ENCODE peak calls at places on chromosomes 11 and 22, in ten cellular contexts. J is esophagus muscularis mucosa, O is tibial nerve, N is AG09319, D is psoas muscle, A is GM12865, X is H9, H is right lobe of liver, K is lung, F is endothelial cell of umbilical vein. E is an unnamed sample.

GRCh38 chr22:37457093-37457893 is 28.9 kb downstream of the MFNG start:
- DNase-seq in K (peak), H (peak), A (peak), O (peak), X (peak), D (peak), N (no peak), F (peak), J (no peak), E (peak)

GRCh38 chr11:122676638-122677037 is 21.1 kb downstream of the UBASH3B start:
- DNase-seq in H (no peak), N (no peak), F (no peak), D (no peak), O (no peak), J (no peak), K (no peak), A (no peak), X (no peak), E (no peak)

GRCh38 chr11:119434531-119435330 is 11.8 kb upstream of the THY1 start:
- DNase-seq in X (no peak), J (no peak), K (no peak), O (no peak), D (no peak), A (no peak), H (no peak), N (no peak), F (no peak), E (no peak)

GRCh38 chr11:44531636-44532035 is 33.8 kb upstream of the CD82 start:
- DNase-seq in A (no peak), H (no peak), J (no peak), N (no peak), O (no peak), F (no peak), X (no peak), K (no peak), D (no peak), E (no peak)

GRCh38 chr11:7473702-7474101 is 11.6 kb upstream of the OLFML1 start:
- DNase-seq in K (no peak), J (no peak), H (no peak), O (no peak), X (no peak), D (no peak), N (no peak), F (no peak), A (peak), E (no peak)

GRCh38 chr22:20427104-20427944 is 10.3 kb downstream of the SCARF2 start:
- DNase-seq in F (no peak), O (no peak), X (no peak), J (no peak), D (no peak), K (no peak), H (no peak), A (no peak), N (no peak), E (no peak)

GRCh38 chr11:70112017-70112434 is 33.9 kb downstream of the ANO1 start:
- DNase-seq in J (no peak), A (no peak), X (no peak), O (no peak), F (no peak), D (no peak), K (no peak), H (no peak), N (no peak), E (no peak)

GRCh38 chr11:119791701-119792151 is 62.7 kb upstream of the NECTIN1 start:
- DNase-seq in N (no peak), K (no peak), F (no peak), H (peak), A (no peak), O (no peak), D (no peak), J (no peak), X (no peak), E (no peak)

GRCh38 chr11:73392108-73393010 is 16.2 kb downstream of the RELT start:
- DNase-seq in F (no peak), A (no peak), J (no peak), O (no peak), H (peak), X (no peak), K (no peak), D (no peak), N (no peak), E (no peak)

GRCh38 chr11:128621491-128622136 is 34.3 kb upstream of the ETS1 start:
- DNase-seq in J (no peak), F (no peak), X (no peak), H (no peak), D (peak), N (peak), O (no peak), K (no peak), A (no peak), E (no peak)

GRCh38 chr11:115606223-115607220 is 102.3 kb upstream of the CADM1 start:
- DNase-seq in H (no peak), N (no peak), X (no peak), A (no peak), F (no peak), D (peak), J (no peak), O (peak), K (no peak), E (no peak)

GRCh38 chr22:50530857-50531545 is 1.2 kb upstream of the TYMP start:
- DNase-seq in K (peak), F (peak), H (peak), A (peak), N (no peak), D (peak), J (no peak), O (peak), X (peak), E (peak)

GRCh38 chr22:39439170-39439569 is 17.6 kb upstream of the MGAT3 start:
- DNase-seq in F (no peak), K (no peak), D (no peak), X (no peak), A (no peak), J (no peak), N (no peak), H (no peak), O (no peak), E (no peak)

GRCh38 chr11:114399903-114400221 is 449 bp downstream of the C11orf71 start:
- DNase-seq in X (peak), K (no peak), F (no peak), D (peak), H (no peak), J (peak), N (peak), A (no peak), O (peak), E (no peak)

GRCh38 chr11:36405585-36406367 is 104.3 kb downstream of the TRAF6 start:
- DNase-seq in F (no peak), A (no peak), H (no peak), K (no peak), X (no peak), D (no peak), J (no peak), N (no peak), O (no peak), E (no peak)

GRCh38 chr11:124285610-124286344 is 28.0 kb downstream of the OR8D1 start:
- DNase-seq in O (no peak), N (peak), D (no peak), A (no peak), F (peak), J (no peak), H (no peak), X (no peak), K (no peak), E (no peak)

GRCh38 chr22:36334081-36334831 is 53.5 kb downstream of the MYH9 start:
- DNase-seq in O (no peak), N (no peak), D (no peak), A (no peak), J (no peak), K (no peak), X (peak), F (no peak), H (no peak), E (no peak)
- TF ChIP-seq CTCF in O (no peak), N (no peak), D (peak), A (no peak), J (peak), K (no peak), X (peak), F (peak), H (no peak), E (no peak)

GRCh38 chr11:46446343-46446751 is 54.8 kb upstream of the CHRM4 start:
- DNase-seq in H (no peak), K (no peak), O (no peak), X (no peak), N (no peak), F (peak), A (peak), J (no peak), D (no peak), E (no peak)
- TF ChIP-seq CTCF in H (no peak), K (no peak), O (no peak), X (peak), N (peak), F (no peak), A (peak), J (peak), D (peak), E (peak)

GRCh38 chr11:130237282-130238006 is 77.3 kb downstream of the ZBTB44 start:
- DNase-seq in D (no peak), X (no peak), K (no peak), O (no peak), A (peak), N (no peak), J (no peak), H (no peak), F (no peak), E (no peak)

GRCh38 chr11:130244851-130245250 is 69.9 kb downstream of the ZBTB44 start:
- DNase-seq in F (no peak), O (no peak), J (no peak), N (no peak), H (no peak), D (no peak), A (no peak), X (no peak), K (no peak), E (no peak)

GRCh38 chr11:130243816-130244215 is 70.9 kb downstream of the ZBTB44 start:
- DNase-seq in N (no peak), X (no peak), K (no peak), A (peak), J (no peak), F (no peak), O (no peak), D (no peak), H (no peak), E (no peak)

GRCh38 chr11:130246270-130246669 is 68.4 kb downstream of the ZBTB44 start:
- DNase-seq in N (no peak), F (no peak), H (no peak), A (no peak), J (no peak), O (no peak), X (no peak), D (no peak), K (no peak), E (no peak)

GRCh38 chr11:130241697-130242096 is 73.0 kb downstream of the ZBTB44 start:
- DNase-seq in O (no peak), J (no peak), F (no peak), D (no peak), A (no peak), H (no peak), X (no peak), K (no peak), N (no peak), E (no peak)
- TF ChIP-seq CTCF in O (no peak), J (no peak), F (no peak), D (no peak), A (no peak), H (no peak), X (peak), K (no peak), N (no peak), E (no peak)

GRCh38 chr11:60761436-60762190 is 4.9 kb downstream of the MS4A15 start:
- DNase-seq in X (no peak), K (no peak), D (no peak), H (no peak), J (no peak), A (peak), N (no peak), O (no peak), F (no peak), E (no peak)

GRCh38 chr11:60765355-60765754 is 8.7 kb downstream of the MS4A15 start:
- DNase-seq in X (no peak), H (no peak), F (no peak), N (no peak), K (no peak), D (no peak), A (peak), O (no peak), J (no peak), E (no peak)

GRCh38 chr11:60764879-60765278 is 8.2 kb downstream of the MS4A15 start:
- DNase-seq in A (peak), K (no peak), D (no peak), X (no peak), J (no peak), F (no peak), N (no peak), O (no peak), H (no peak), E (no peak)

GRCh38 chr11:60763692-60764369 is 7.2 kb downstream of the MS4A15 start:
- DNase-seq in J (no peak), K (no peak), O (no peak), N (no peak), A (peak), D (no peak), X (no peak), H (no peak), F (no peak), E (no peak)

DNA sequence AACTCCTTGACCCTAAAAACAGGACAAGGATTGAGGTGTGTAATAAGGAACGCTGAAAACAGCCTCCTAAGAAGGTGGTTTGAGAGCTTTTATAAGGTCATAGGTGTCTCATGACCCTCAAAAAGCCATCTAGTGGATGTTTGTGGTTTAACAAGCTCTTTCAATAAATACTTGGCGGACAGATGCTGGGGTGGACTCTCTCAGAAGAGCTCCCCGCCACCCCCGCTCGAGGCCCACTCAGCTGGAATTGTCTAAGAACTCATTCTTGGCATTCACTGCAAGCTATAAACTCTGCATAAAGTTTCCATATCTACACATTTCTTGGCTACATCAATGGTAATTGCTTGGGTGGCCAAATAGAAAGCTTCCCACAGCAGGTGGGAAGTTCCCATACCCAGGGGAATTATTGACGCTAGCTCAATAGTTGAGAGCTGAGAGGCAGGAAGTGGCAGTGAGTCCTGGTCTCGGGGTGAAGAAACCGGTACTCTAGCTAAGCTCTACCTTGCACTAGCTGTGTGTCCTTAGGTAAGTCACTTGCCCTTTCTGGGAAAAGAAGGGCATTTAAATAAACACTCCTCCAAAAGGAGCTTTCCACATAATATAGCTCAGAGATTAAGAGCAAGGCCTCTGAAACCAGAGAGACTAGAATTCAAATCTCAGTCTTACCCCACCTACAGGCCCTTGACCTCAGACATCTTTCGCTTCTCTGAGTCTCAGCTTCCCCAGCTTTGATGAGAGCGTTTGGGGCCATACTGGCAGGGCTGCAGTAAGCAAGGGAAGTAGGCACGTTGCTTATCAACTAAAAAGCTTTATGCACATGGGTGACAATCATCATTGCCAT is 6.4 kb downstream of the MS4A15 start:
- DNase-seq in A (peak), J (no peak), K (no peak), X (no peak), F (no peak), N (no peak), D (no peak), O (no peak), H (no peak), E (no peak)
- TF ChIP-seq CTCF in A (peak), J (no peak), K (no peak), X (peak), F (peak), N (no peak), D (no peak), O (no peak), H (peak), E (no peak)

GRCh38 chr11:102325088-102325487 is 7.8 kb downstream of the BIRC3 start:
- DNase-seq in X (no peak), A (peak), J (no peak), O (no peak), N (no peak), D (no peak), F (no peak), K (no peak), H (no peak), E (no peak)
- TF ChIP-seq CTCF in X (no peak), A (no peak), J (no peak), O (no peak), N (no peak), D (no peak), F (no peak), K (no peak), H (no peak), E (no peak)

DNA sequence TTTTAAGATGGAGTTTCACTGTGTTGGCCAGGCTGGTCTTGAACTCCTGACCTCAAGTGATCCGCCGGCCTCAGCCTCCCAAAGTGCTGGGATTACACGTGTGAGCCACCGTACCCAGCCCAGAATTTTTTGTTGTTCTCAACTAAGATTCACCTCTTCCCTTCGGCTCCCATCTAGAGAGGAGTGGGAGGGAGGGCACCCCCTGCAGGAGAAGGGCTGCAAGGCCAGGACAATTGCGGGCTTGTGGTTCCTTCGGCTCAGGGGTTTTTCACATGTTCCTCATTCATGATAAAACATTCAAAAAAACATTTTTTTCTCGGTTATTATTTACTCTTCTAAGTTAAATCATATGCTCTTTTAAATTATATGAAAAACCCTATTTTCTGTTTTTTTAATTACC is 201.1 kb upstream of the LRRC4C start:
- DNase-seq in H (no peak), X (peak), D (no peak), J (no peak), K (no peak), F (no peak), A (no peak), N (no peak), O (no peak), E (no peak)
- TF ChIP-seq CTCF in H (no peak), X (peak), D (no peak), J (no peak), K (no peak), F (no peak), A (peak), N (no peak), O (no peak), E (no peak)

DNA sequence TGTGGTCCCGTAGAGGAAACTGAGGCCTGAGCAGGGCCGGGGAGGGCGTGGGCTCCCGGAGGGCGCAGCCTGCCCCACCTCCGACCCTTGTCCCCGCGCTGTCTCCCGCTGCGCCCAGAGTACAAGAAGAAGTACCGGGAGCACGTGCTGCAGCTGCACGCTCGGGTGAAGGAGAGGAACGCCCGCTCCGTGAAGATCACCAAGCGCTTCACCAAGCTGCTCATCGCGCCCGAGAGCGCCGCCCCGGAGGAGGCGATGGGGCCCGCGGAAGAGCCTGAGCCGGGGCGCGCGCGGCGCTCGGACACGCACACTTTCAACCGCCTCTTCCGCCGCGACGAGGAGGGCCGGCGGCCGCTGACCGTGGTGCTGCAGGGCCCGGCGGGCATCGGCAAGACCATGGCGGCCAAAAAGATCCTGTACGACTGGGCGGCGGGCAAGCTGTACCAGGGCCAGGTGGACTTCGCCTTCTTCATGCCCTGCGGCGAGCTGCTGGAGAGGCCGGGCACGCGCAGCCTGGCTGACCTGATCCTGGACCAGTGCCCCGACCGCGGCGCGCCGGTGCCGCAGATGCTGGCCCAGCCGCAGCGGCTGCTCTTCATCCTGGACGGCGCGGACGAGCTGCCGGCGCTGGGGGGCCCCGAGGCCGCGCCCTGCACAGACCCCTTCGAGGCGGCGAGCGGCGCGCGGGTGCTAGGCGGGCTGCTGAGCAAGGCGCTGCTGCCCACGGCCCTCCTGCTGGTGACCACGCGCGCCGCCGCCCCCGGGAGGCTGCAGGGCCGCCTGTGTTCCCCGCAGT is 2.0 kb downstream of the NLRP6 start:
- DNase-seq in J (no peak), N (no peak), F (no peak), H (peak), D (no peak), O (no peak), A (no peak), K (no peak), X (no peak), E (no peak)
- TF ChIP-seq CTCF in J (no peak), N (no peak), F (no peak), H (no peak), D (no peak), O (no peak), A (no peak), K (no peak), X (no peak), E (no peak)

GRCh38 chr22:31881867-31882266 is 62.5 kb upstream of the YWHAH start:
- DNase-seq in F (no peak), A (no peak), J (no peak), K (no peak), O (no peak), H (no peak), D (no peak), X (no peak), N (no peak), E (no peak)
- TF ChIP-seq CTCF in F (no peak), A (no peak), J (no peak), K (no peak), O (no peak), H (no peak), D (no peak), X (no peak), N (no peak), E (no peak)

GRCh38 chr11:96748639-96749370 is 359.0 kb downstream of the JRKL start:
- DNase-seq in H (no peak), X (no peak), K (no peak), A (no peak), J (no peak), O (no peak), F (peak), D (no peak), N (peak), E (no peak)
- TF ChIP-seq CTCF in H (no peak), X (no peak), K (no peak), A (no peak), J (no peak), O (no peak), F (no peak), D (no peak), N (no peak), E (no peak)

GRCh38 chr11:21928834-21929233 is 264.1 kb upstream of the ANO5 start:
- DNase-seq in J (no peak), F (no peak), N (no peak), X (no peak), D (no peak), H (no peak), A (no peak), K (no peak), O (no peak), E (no peak)
- TF ChIP-seq CTCF in J (no peak), F (no peak), N (no peak), X (no peak), D (no peak), H (no peak), A (no peak), K (no peak), O (no peak), E (no peak)

E was measured in osteocyte.